ENCODE peak calls at places on chromosomes 12 and 14, in six cellular contexts. J, E, A, L, Q and P are unnamed samples.

GRCh38 chr12:75488553-75488952 is 8.0 kb downstream of the GLIPR1 start:
- DNase-seq in A (peak), J (peak), E (peak), L (no peak), Q (peak), P (no peak)

GRCh38 chr12:124004233-124004875 is 31.3 kb downstream of the ZNF664 start:
- DNase-seq in A (peak), Q (no peak), J (no peak), L (no peak), E (no peak), P (no peak)

GRCh38 chr12:84634526-84634925 is 278.1 kb downstream of the SLC6A15 start:
- DNase-seq in J (no peak), Q (no peak), E (no peak), L (no peak), A (no peak), P (no peak)

GRCh38 chr12:127745466-127746220 is 521.3 kb upstream of the TMEM132C start:
- DNase-seq in Q (no peak), A (no peak), L (no peak), J (no peak), E (no peak), P (no peak)

GRCh38 chr12:121530600-121531355 is 50.0 kb downstream of the KDM2B start:
- DNase-seq in L (peak), J (peak), A (peak), E (peak), Q (peak), P (no peak)

GRCh38 chr12:5200276-5201087 is 156.8 kb downstream of the KCNA5 start:
- DNase-seq in J (no peak), Q (no peak), L (no peak), A (peak), E (peak), P (peak)

GRCh38 chr12:101823891-101824290 is 6.9 kb downstream of the GNPTAB start:
- DNase-seq in J (peak), A (no peak), L (peak), Q (peak), E (peak), P (peak)

GRCh38 chr14:98721061-98721460 is 550.9 kb downstream of the BCL11B start:
- DNase-seq in E (no peak), J (no peak), L (no peak), Q (no peak), A (no peak), P (no peak)

GRCh38 chr12:123075591-123076171 is 75.2 kb downstream of the PITPNM2 start:
- DNase-seq in A (no peak), J (peak), E (no peak), L (peak), Q (no peak), P (peak)

GRCh38 chr12:42421844-42422779 is 96.1 kb downstream of the PPHLN1 start:
- DNase-seq in L (no peak), Q (peak), A (peak), J (no peak), E (peak), P (no peak)

GRCh38 chr12:92899388-92900001 is 29.6 kb downstream of the EEA1 start:
- DNase-seq in A (peak), Q (peak), J (peak), E (peak), L (no peak), P (no peak)

GRCh38 chr12:8033153-8034044 is 883 bp downstream of the FOXJ2 start:
- DNase-seq in Q (peak), L (peak), J (peak), A (peak), E (peak), P (no peak)

GRCh38 chr12:42987216-42987631 is 397.7 kb upstream of the PRICKLE1 start:
- DNase-seq in E (peak), J (no peak), Q (no peak), L (no peak), A (no peak), P (no peak)

GRCh38 chr12:50162225-50162624 is 4.9 kb downstream of the CERS5 start:
- DNase-seq in J (no peak), A (peak), Q (no peak), L (no peak), E (peak), P (no peak)

GRCh38 chr12:118061876-118062791 is 1.2 kb upstream of the WSB2 start:
- DNase-seq in J (peak), Q (no peak), A (peak), E (peak), L (peak), P (no peak)

GRCh38 chr14:88228519-88229236 is 94.4 kb downstream of the KCNK10 start:
- DNase-seq in J (no peak), E (peak), Q (peak), A (no peak), L (no peak), P (no peak)

GRCh38 chr12:93234641-93235040 is 143.1 kb upstream of the NUDT4 start:
- DNase-seq in L (no peak), A (no peak), J (no peak), E (no peak), Q (no peak), P (no peak)

GRCh38 chr12:108950991-108951739 is 69.7 kb downstream of the SVOP start:
- DNase-seq in A (peak), Q (peak), E (peak), L (peak), J (peak), P (peak)

GRCh38 chr14:37595809-37596595 is 573 bp downstream of the TTC6 start:
- DNase-seq in J (no peak), Q (peak), A (peak), L (no peak), E (peak), P (no peak)

GRCh38 chr12:7108042-7108927 is 729 bp downstream of the C1RL start:
- DNase-seq in J (peak), A (peak), E (peak), L (peak), Q (peak), P (peak)

GRCh38 chr12:15472036-15472435 is 149.7 kb downstream of the PTPRO start:
- DNase-seq in A (no peak), E (no peak), J (no peak), L (no peak), Q (peak), P (no peak)

GRCh38 chr12:50224026-50224692 is 57.0 kb upstream of the CERS5 start:
- DNase-seq in L (peak), E (no peak), A (peak), J (no peak), Q (peak), P (no peak)

GRCh38 chr12:91219511-91219910 is 36.9 kb upstream of the DCN start:
- DNase-seq in L (no peak), Q (peak), A (peak), E (peak), J (no peak), P (no peak)

GRCh38 chr12:28937196-28937595 is 211.9 kb upstream of the FAR2 start:
- DNase-seq in Q (peak), A (peak), E (peak), J (no peak), L (no peak), P (no peak)

GRCh38 chr14:68791078-68791983 is 1.5 kb downstream of the ZFP36L1 start:
- DNase-seq in J (peak), Q (peak), E (no peak), L (peak), A (no peak), P (no peak)

GRCh38 chr12:66168410-66168809 is 1.4 kb downstream of the TMBIM4 start:
- DNase-seq in L (no peak), J (no peak), A (no peak), Q (no peak), E (peak), P (no peak)

GRCh38 chr12:104522985-104523719 is 66.4 kb downstream of the CHST11 start:
- DNase-seq in Q (no peak), L (no peak), J (no peak), A (no peak), E (no peak), P (no peak)

GRCh38 chr14:25006961-25007795 is 42.8 kb downstream of the STXBP6 start:
- DNase-seq in J (no peak), A (peak), Q (no peak), E (peak), L (no peak), P (no peak)

GRCh38 chr14:56659361-56659760 is 79.8 kb downstream of the TMEM260 start:
- DNase-seq in L (no peak), A (no peak), Q (no peak), E (no peak), J (no peak), P (no peak)

GRCh38 chr14:50501642-50502041 is 30.7 kb downstream of the MAP4K5 start:
- DNase-seq in E (peak), J (no peak), Q (peak), A (peak), L (no peak), P (no peak)

GRCh38 chr12:60191676-60192359 is 596.0 kb downstream of the SLC16A7 start:
- DNase-seq in E (peak), Q (no peak), J (no peak), A (peak), L (no peak), P (no peak)

GRCh38 chr14:50875359-50876090 is 3.7 kb downstream of the ABHD12B start:
- DNase-seq in A (peak), L (peak), E (peak), Q (no peak), J (peak), P (no peak)

GRCh38 chr12:82510386-82510785 is 152.1 kb downstream of the METTL25 start:
- DNase-seq in E (no peak), J (no peak), Q (no peak), A (no peak), L (no peak), P (no peak)

GRCh38 chr12:105409881-105410471 is 79.5 kb downstream of the C12orf75 start:
- DNase-seq in A (no peak), E (peak), J (no peak), L (no peak), Q (peak), P (no peak)

GRCh38 chr14:32010561-32011188 is 66.4 kb upstream of the ARHGAP5 start:
- DNase-seq in J (no peak), E (peak), A (peak), L (no peak), Q (peak), P (no peak)

GRCh38 chr12:14278294-14278953 is 87.1 kb upstream of the ATF7IP start:
- DNase-seq in L (no peak), Q (no peak), J (peak), A (no peak), E (no peak), P (no peak)

GRCh38 chr12:26678697-26679660 is 154.0 kb downstream of the ITPR2 start:
- DNase-seq in Q (no peak), J (no peak), E (peak), L (no peak), A (peak), P (no peak)

GRCh38 chr12:1643056-1643455 is 14.0 kb downstream of the WNT5B start:
- DNase-seq in E (no peak), J (no peak), L (no peak), A (no peak), Q (no peak), P (no peak)
- TF ChIP-seq CTCF in E (no peak), J (no peak), L (no peak), A (no peak), Q (no peak), P (no peak)

GRCh38 chr14:85531141-85531593 is 1.2 kb downstream of the FLRT2 start:
- DNase-seq in E (peak), Q (peak), A (peak), L (no peak), J (no peak), P (peak)

GRCh38 chr14:85530626-85531025 is 682 bp downstream of the FLRT2 start:
- DNase-seq in J (no peak), E (no peak), L (no peak), Q (no peak), A (no peak), P (no peak)

GRCh38 chr14:85532570-85532969 is 2.6 kb downstream of the FLRT2 start:
- DNase-seq in A (no peak), J (no peak), L (no peak), Q (no peak), E (no peak), P (no peak)

GRCh38 chr14:85532981-85533820 is 3.3 kb downstream of the FLRT2 start:
- DNase-seq in A (peak), J (no peak), E (peak), Q (peak), L (no peak), P (peak)

DNA sequence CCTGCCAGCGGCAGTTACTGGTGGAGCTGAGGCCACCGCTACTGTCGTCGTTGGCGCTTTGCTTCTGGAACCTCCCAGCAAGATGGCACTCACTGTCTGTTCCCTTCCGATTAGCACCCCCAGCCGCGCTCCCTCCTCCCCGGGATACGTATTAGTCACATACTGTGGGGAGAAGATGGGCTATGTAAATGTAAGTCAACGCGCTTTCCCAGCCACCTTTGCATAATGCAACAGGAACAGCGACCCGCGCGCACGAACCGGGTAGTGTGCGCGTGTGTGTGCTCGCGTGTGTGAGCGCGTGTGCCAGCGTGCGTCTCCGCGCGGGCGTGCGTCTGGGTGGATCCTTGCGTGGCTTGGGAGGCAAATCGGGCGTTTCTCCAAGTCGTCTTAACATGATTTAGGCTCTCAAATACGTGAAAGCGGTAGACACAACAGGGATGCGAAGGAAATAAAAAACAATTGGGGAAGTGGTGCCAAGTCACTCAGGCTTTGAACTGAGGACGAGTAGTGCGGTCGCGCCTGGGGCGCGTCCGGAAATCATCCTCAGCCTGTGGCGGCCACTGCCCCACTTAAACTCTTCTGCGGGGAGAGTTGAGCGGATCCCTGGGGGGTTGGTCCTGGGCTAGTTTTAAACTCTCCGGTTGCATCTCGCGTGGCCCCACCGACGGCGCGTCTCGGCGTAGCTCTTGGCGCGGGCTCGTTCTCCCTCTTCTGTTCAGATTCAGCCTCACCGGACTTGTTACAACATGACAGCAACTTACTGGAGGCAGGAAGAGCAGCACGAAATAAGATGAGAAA is 1.8 kb downstream of the FLRT2 start:
- DNase-seq in Q (peak), E (peak), J (no peak), L (no peak), A (peak), P (peak)
- TF ChIP-seq CTCF in Q (peak), E (peak), J (no peak), L (no peak), A (peak), P (peak)

GRCh38 chr14:104826858-104827172 is 25.9 kb downstream of the ZBTB42 start:
- DNase-seq in J (no peak), A (no peak), E (no peak), L (no peak), Q (no peak), P (no peak)

GRCh38 chr14:104824353-104824997 is 23.6 kb downstream of the ZBTB42 start:
- DNase-seq in A (no peak), E (no peak), J (no peak), Q (no peak), L (no peak), P (no peak)

GRCh38 chr14:104830781-104831180 is 29.9 kb downstream of the ZBTB42 start:
- DNase-seq in E (no peak), Q (no peak), J (no peak), L (no peak), A (no peak), P (no peak)

GRCh38 chr14:104826197-104826857 is 25.4 kb downstream of the ZBTB42 start:
- DNase-seq in Q (peak), E (peak), L (peak), J (peak), A (peak), P (peak)

GRCh38 chr14:104827173-104828055 is 26.5 kb downstream of the ZBTB42 start:
- DNase-seq in Q (no peak), E (peak), A (peak), L (peak), J (peak), P (peak)
- TF ChIP-seq CTCF in Q (peak), E (peak), A (peak), L (peak), J (no peak), P (peak)

DNA sequence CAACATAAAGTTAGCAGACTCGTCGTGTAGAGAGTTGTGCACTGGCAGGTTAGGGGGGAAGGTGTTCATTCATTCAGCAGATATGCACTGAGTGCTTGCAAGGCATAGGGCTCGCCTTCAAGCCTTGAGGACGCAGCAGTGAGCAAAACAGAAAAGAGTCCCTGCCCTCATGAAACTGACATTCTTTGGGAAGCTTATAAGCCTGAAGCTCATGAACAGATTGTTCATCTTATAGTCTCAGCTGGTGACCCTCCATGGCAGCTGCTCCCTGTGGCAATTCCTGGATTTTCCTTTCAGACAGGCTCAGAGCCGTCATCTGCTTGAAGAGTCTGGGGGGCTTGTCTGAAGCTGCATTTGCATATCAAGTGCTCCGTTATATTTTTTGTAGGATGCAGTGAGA is 148.4 kb downstream of the PRKCH start:
- DNase-seq in A (no peak), L (no peak), J (no peak), E (no peak), Q (no peak), P (no peak)
- TF ChIP-seq CTCF in A (no peak), L (no peak), J (no peak), E (no peak), Q (no peak), P (no peak)

GRCh38 chr14:22387776-22388241 is 201.2 kb downstream of the DAD1 start:
- DNase-seq in J (no peak), Q (no peak), E (no peak), A (no peak), L (no peak), P (no peak)

GRCh38 chr14:22384167-22384549 is 204.9 kb downstream of the DAD1 start:
- DNase-seq in E (no peak), Q (no peak), J (no peak), L (no peak), A (no peak), P (no peak)

GRCh38 chr14:22384974-22385526 is 204.0 kb downstream of the DAD1 start:
- DNase-seq in J (no peak), L (no peak), Q (no peak), E (no peak), A (no peak), P (no peak)

GRCh38 chr14:22388669-22389625 is 200.1 kb downstream of the DAD1 start:
- DNase-seq in A (peak), Q (peak), E (peak), J (no peak), L (no peak), P (no peak)

GRCh38 chr14:22386924-22387775 is 201.9 kb downstream of the DAD1 start:
- DNase-seq in Q (peak), A (peak), J (peak), L (peak), E (peak), P (peak)
- TF ChIP-seq CTCF in Q (peak), A (peak), J (peak), L (no peak), E (peak), P (peak)

DNA sequence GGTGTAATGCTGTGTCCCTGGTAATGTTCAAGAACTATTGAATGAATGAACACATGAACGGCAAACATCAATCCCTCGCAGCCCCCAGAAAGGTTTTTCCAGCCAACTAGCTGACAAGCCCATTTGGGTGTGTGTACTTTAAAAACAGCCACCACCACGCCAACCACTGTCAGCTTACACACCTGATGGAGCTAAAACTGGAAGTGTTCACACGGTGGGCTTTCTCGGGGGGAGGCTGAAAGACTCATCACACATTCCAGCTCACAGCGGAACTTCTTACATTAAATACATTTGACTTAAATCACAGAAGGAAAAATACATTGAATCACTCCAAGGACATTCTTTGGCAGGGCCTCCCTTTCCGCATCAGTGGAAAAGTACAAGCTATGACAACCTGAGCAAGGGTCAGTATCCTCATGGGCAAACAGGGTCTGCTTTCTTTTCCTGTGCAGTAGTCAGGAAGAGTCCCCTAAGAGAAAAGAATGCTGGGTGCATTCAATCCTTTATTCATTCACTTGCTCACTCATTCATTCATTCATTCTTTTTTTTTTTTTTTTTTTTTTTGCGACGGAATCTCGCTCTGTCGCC is 31.0 kb upstream of the TC2N start:
- DNase-seq in A (no peak), L (no peak), E (peak), Q (no peak), J (no peak), P (no peak)
- TF ChIP-seq CTCF in A (no peak), L (no peak), E (no peak), Q (no peak), J (no peak), P (no peak)

GRCh38 chr14:23094666-23095195 is at the start of gene ACIN1:
- DNase-seq in E (peak), J (peak), Q (peak), A (peak), L (no peak), P (peak)
- TF ChIP-seq CTCF in E (no peak), J (no peak), Q (no peak), A (no peak), L (no peak), P (no peak)